ENCODE peak calls at places on chromosomes 13 and 19, in five cellular contexts. One of them, this sample, is unnamed. For H3K4me1, the result is how much of the 10 kb centered on the place peaks cover.

GRCh38 chr13:112711528-112712265 is 21.9 kb downstream of the ATP11A start:
- DNase-seq in neuronal stem cell: peak
- DNase-seq in HepG2: peak
- DNase-seq in NT2/D1: peak
- DNase-seq in mesendoderm: peak
- DNase-seq in this sample: peak

GRCh38 chr13:49046534-49046933 is 70.8 kb downstream of the FNDC3A start:
- DNase-seq in neuronal stem cell: no peak
- DNase-seq in HepG2: no peak
- DNase-seq in NT2/D1: no peak
- DNase-seq in mesendoderm: no peak
- DNase-seq in this sample: no peak

GRCh38 chr13:94454906-94455305 is 24.6 kb downstream of the DCT start:
- DNase-seq in neuronal stem cell: no peak
- DNase-seq in HepG2: no peak
- DNase-seq in NT2/D1: no peak
- DNase-seq in mesendoderm: no peak
- DNase-seq in this sample: no peak

GRCh38 chr13:38899581-38899980 is 91.0 kb downstream of the STOML3 start:
- DNase-seq in neuronal stem cell: no peak
- DNase-seq in HepG2: no peak
- DNase-seq in NT2/D1: no peak
- DNase-seq in mesendoderm: no peak
- DNase-seq in this sample: no peak

GRCh38 chr13:98847780-98848179 is 95.3 kb upstream of the SLC15A1 start:
- DNase-seq in neuronal stem cell: no peak
- DNase-seq in HepG2: no peak
- DNase-seq in NT2/D1: no peak
- DNase-seq in mesendoderm: peak
- DNase-seq in this sample: no peak

GRCh38 chr13:47121092-47121763 is 224.4 kb upstream of the HTR2A start:
- DNase-seq in neuronal stem cell: no peak
- DNase-seq in HepG2: no peak
- DNase-seq in NT2/D1: no peak
- DNase-seq in mesendoderm: peak
- DNase-seq in this sample: no peak

GRCh38 chr13:38814331-38814730 is 127.5 kb downstream of the FREM2 start:
- DNase-seq in neuronal stem cell: no peak
- DNase-seq in HepG2: no peak
- DNase-seq in NT2/D1: no peak
- DNase-seq in mesendoderm: peak
- DNase-seq in this sample: no peak

GRCh38 chr19:38265213-38265861 is 964 bp downstream of the SPINT2 start:
- DNase-seq in neuronal stem cell: no peak
- DNase-seq in HepG2: no peak
- DNase-seq in NT2/D1: no peak
- DNase-seq in mesendoderm: peak
- DNase-seq in this sample: peak

GRCh38 chr13:71877280-71877653 is 10.3 kb upstream of the DACH1 start:
- DNase-seq in neuronal stem cell: peak
- DNase-seq in HepG2: no peak
- DNase-seq in NT2/D1: peak
- DNase-seq in mesendoderm: peak
- DNase-seq in this sample: no peak

GRCh38 chr19:58021541-58022282 is 12.1 kb upstream of the ZSCAN1 start:
- DNase-seq in neuronal stem cell: peak
- DNase-seq in HepG2: peak
- DNase-seq in NT2/D1: peak
- DNase-seq in mesendoderm: peak
- DNase-seq in this sample: no peak

GRCh38 chr19:1081301-1082164 is 13.6 kb downstream of the POLR2E start:
- DNase-seq in neuronal stem cell: no peak
- DNase-seq in HepG2: no peak
- DNase-seq in NT2/D1: no peak
- DNase-seq in mesendoderm: peak
- DNase-seq in this sample: peak

GRCh38 chr13:88376762-88377388 is 705.7 kb downstream of the SLITRK5 start:
- DNase-seq in neuronal stem cell: no peak
- DNase-seq in HepG2: no peak
- DNase-seq in NT2/D1: no peak
- DNase-seq in mesendoderm: no peak
- DNase-seq in this sample: no peak

GRCh38 chr13:90445179-90445578 is 902.3 kb upstream of the MIR17HG start:
- DNase-seq in neuronal stem cell: peak
- DNase-seq in HepG2: no peak
- DNase-seq in NT2/D1: peak
- DNase-seq in mesendoderm: peak
- DNase-seq in this sample: no peak

GRCh38 chr13:110297011-110297410 is 9.9 kb downstream of the COL4A1 start:
- DNase-seq in neuronal stem cell: no peak
- DNase-seq in HepG2: no peak
- DNase-seq in NT2/D1: no peak
- DNase-seq in mesendoderm: peak
- DNase-seq in this sample: no peak
- H3K4me1 ChIP-seq in neuronal stem cell: under half
- H3K4me1 ChIP-seq in HepG2: under half
- H3K4me1 ChIP-seq in NT2/D1: under half
- H3K4me1 ChIP-seq in mesendoderm: under half
- H3K4me1 ChIP-seq in this sample: under half

GRCh38 chr19:6374179-6374709 is 1.5 kb downstream of the PSPN start:
- DNase-seq in neuronal stem cell: no peak
- DNase-seq in HepG2: no peak
- DNase-seq in NT2/D1: no peak
- DNase-seq in mesendoderm: no peak
- DNase-seq in this sample: peak

GRCh38 chr19:6374711-6375410 is 872 bp downstream of the PSPN start:
- DNase-seq in neuronal stem cell: no peak
- DNase-seq in HepG2: no peak
- DNase-seq in NT2/D1: no peak
- DNase-seq in mesendoderm: no peak
- DNase-seq in this sample: no peak

GRCh38 chr19:6376512-6377193 is 920 bp upstream of the PSPN start:
- DNase-seq in neuronal stem cell: no peak
- DNase-seq in HepG2: no peak
- DNase-seq in NT2/D1: no peak
- DNase-seq in mesendoderm: no peak
- DNase-seq in this sample: no peak

GRCh38 chr19:6373813-6374108 is 1.2 kb downstream of the ALKBH7 start:
- DNase-seq in neuronal stem cell: no peak
- DNase-seq in HepG2: no peak
- DNase-seq in NT2/D1: no peak
- DNase-seq in mesendoderm: no peak
- DNase-seq in this sample: no peak

GRCh38 chr19:6375411-6376010 is at the start of gene PSPN:
- DNase-seq in neuronal stem cell: no peak
- DNase-seq in HepG2: no peak
- DNase-seq in NT2/D1: no peak
- DNase-seq in mesendoderm: no peak
- DNase-seq in this sample: peak
- H3K9ac ChIP-seq in neuronal stem cell: no peak
- H3K9ac ChIP-seq in HepG2: no peak
- H3K9ac ChIP-seq in NT2/D1: peak
- H3K9ac ChIP-seq in mesendoderm: no peak
- H3K9ac ChIP-seq in this sample: no peak

GRCh38 chr19:29667390-29667783 is 2.1 kb downstream of the PLEKHF1 start:
- DNase-seq in neuronal stem cell: no peak
- DNase-seq in HepG2: no peak
- DNase-seq in NT2/D1: no peak
- DNase-seq in mesendoderm: no peak
- DNase-seq in this sample: no peak
- H3K4me1 ChIP-seq in neuronal stem cell: under half
- H3K4me1 ChIP-seq in HepG2: half or more
- H3K4me1 ChIP-seq in NT2/D1: under half
- H3K4me1 ChIP-seq in mesendoderm: under half
- H3K4me1 ChIP-seq in this sample: under half

DNA sequence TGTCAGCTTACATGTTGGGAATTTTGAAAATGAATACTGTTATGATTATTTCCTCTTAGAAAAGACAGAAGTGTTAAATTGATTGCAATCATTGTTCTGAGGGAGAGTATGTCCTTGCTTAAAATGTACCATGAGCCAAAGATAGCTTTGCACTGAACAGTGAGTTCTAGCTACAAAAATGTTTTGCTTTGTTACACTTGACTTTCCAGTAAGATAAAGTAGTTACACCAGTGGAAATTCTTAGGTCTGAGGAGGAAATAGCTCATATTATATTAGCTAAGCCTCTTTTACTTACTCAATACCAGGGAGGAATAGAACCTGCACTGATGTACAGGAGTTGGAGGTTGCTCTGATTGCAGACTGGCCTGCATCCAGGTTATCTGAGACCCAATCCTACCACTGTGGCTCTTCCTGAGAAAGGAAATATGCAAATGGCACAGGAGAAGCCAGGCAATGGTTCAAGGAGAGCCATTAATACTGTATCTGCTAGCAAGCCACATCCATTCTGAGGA is 53.0 kb upstream of the FBXL3 start:
- DNase-seq in neuronal stem cell: no peak
- DNase-seq in HepG2: no peak
- DNase-seq in NT2/D1: no peak
- DNase-seq in mesendoderm: no peak
- DNase-seq in this sample: no peak
- H3K9ac ChIP-seq in neuronal stem cell: no peak
- H3K9ac ChIP-seq in HepG2: no peak
- H3K9ac ChIP-seq in NT2/D1: no peak
- H3K9ac ChIP-seq in mesendoderm: no peak
- H3K9ac ChIP-seq in this sample: no peak

GRCh38 chr19:42069619-42070293 is at the start of gene GRIK5:
- DNase-seq in neuronal stem cell: no peak
- DNase-seq in HepG2: no peak
- DNase-seq in NT2/D1: no peak
- DNase-seq in mesendoderm: peak
- DNase-seq in this sample: peak

GRCh38 chr19:42067315-42067888 is 2.6 kb downstream of the GRIK5 start:
- DNase-seq in neuronal stem cell: no peak
- DNase-seq in HepG2: no peak
- DNase-seq in NT2/D1: no peak
- DNase-seq in mesendoderm: no peak
- DNase-seq in this sample: peak

GRCh38 chr19:42068361-42068755 is 1.6 kb downstream of the GRIK5 start:
- DNase-seq in neuronal stem cell: no peak
- DNase-seq in HepG2: no peak
- DNase-seq in NT2/D1: no peak
- DNase-seq in mesendoderm: no peak
- DNase-seq in this sample: peak

GRCh38 chr19:42071247-42071646 is 1.2 kb upstream of the GRIK5 start:
- DNase-seq in neuronal stem cell: no peak
- DNase-seq in HepG2: no peak
- DNase-seq in NT2/D1: no peak
- DNase-seq in mesendoderm: no peak
- DNase-seq in this sample: no peak

DNA sequence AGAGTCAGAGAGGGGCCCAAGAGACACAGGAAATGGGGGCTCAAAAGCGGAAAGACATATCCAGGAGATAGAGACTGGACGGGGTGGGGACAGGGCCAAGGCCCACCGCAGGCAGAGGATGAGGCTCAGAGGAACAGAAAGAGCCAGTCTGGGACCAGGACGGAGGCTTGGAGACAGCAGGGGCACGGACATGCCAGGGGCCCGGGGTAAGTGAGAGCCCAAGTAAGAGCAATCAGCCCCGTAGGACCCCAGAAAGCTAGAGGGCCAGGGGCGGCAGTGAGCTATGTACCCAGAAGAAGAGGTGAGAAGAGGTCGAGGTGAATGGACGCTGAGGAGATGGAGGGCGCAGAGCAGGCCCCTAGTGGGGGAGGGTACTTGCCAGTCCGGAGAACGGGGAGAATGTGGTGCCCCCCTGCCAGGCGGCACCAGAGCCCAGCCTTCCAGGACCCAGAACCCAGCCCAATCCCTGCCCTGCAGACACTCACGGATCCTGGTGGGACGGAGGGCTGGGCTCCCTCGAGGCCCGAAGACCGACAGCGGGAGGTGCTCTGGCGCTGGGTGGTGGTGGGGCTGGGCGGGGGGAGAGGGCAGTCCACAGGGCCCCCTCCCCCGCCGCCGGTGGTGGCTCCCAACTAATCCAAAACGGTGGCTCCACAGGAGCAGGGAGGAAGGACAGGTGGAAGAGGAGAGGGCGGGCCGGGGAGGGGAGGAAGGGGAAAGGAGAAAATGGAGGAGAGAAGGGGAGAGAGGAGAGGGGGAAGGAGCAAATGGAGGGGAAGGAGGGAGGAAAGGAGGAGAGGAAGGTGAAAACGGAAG is 1.0 kb downstream of the GRIK5 start:
- DNase-seq in neuronal stem cell: no peak
- DNase-seq in HepG2: no peak
- DNase-seq in NT2/D1: no peak
- DNase-seq in mesendoderm: peak
- DNase-seq in this sample: peak
- H3K4me1 ChIP-seq in neuronal stem cell: under half
- H3K4me1 ChIP-seq in HepG2: under half
- H3K4me1 ChIP-seq in NT2/D1: under half
- H3K4me1 ChIP-seq in mesendoderm: under half
- H3K4me1 ChIP-seq in this sample: under half

GRCh38 chr13:68574053-68574452 is 1343.9 kb upstream of the PCDH9 start:
- DNase-seq in neuronal stem cell: no peak
- DNase-seq in HepG2: peak
- DNase-seq in NT2/D1: no peak
- DNase-seq in mesendoderm: no peak
- DNase-seq in this sample: no peak
- H3K9ac ChIP-seq in neuronal stem cell: no peak
- H3K9ac ChIP-seq in HepG2: no peak
- H3K9ac ChIP-seq in NT2/D1: no peak
- H3K9ac ChIP-seq in mesendoderm: no peak
- H3K9ac ChIP-seq in this sample: no peak

GRCh38 chr19:46970815-46971214 is 48.8 kb upstream of the NPAS1 start:
- DNase-seq in neuronal stem cell: no peak
- DNase-seq in HepG2: no peak
- DNase-seq in NT2/D1: no peak
- DNase-seq in mesendoderm: no peak
- DNase-seq in this sample: peak
- H3K4me1 ChIP-seq in neuronal stem cell: under half
- H3K4me1 ChIP-seq in HepG2: under half
- H3K4me1 ChIP-seq in NT2/D1: under half
- H3K4me1 ChIP-seq in mesendoderm: under half
- H3K4me1 ChIP-seq in this sample: under half

GRCh38 chr13:110322828-110323171 is 15.7 kb downstream of the COL4A2 start:
- DNase-seq in neuronal stem cell: no peak
- DNase-seq in HepG2: no peak
- DNase-seq in NT2/D1: no peak
- DNase-seq in mesendoderm: no peak
- DNase-seq in this sample: no peak

GRCh38 chr13:110322126-110322827 is 15.2 kb downstream of the COL4A2 start:
- DNase-seq in neuronal stem cell: no peak
- DNase-seq in HepG2: no peak
- DNase-seq in NT2/D1: no peak
- DNase-seq in mesendoderm: no peak
- DNase-seq in this sample: peak

GRCh38 chr13:110323986-110324749 is 17.1 kb downstream of the COL4A2 start:
- DNase-seq in neuronal stem cell: no peak
- DNase-seq in HepG2: no peak
- DNase-seq in NT2/D1: no peak
- DNase-seq in mesendoderm: no peak
- DNase-seq in this sample: no peak

GRCh38 chr13:110320645-110321044 is 13.6 kb downstream of the COL4A2 start:
- DNase-seq in neuronal stem cell: no peak
- DNase-seq in HepG2: no peak
- DNase-seq in NT2/D1: no peak
- DNase-seq in mesendoderm: no peak
- DNase-seq in this sample: no peak

GRCh38 chr13:110323172-110323851 is 16.2 kb downstream of the COL4A2 start:
- DNase-seq in neuronal stem cell: no peak
- DNase-seq in HepG2: no peak
- DNase-seq in NT2/D1: no peak
- DNase-seq in mesendoderm: peak
- DNase-seq in this sample: no peak
- H3K9ac ChIP-seq in neuronal stem cell: no peak
- H3K9ac ChIP-seq in HepG2: no peak
- H3K9ac ChIP-seq in NT2/D1: no peak
- H3K9ac ChIP-seq in mesendoderm: no peak
- H3K9ac ChIP-seq in this sample: no peak